ENCODE peak calls at places on chromosomes 5 and 9, in seven cellular contexts. One of them, this sample, is unnamed.

GRCh38 chr5:148817606-148818005 is 8.8 kb upstream of the ADRB2 start:
- DNase-seq in AML-193: no peak
- DNase-seq in activated naive CD4-positive, alpha-beta T cell treated with Interleukin-2 at 50 U/mL for 16 hours: no peak
- DNase-seq in stimulated activated CD4-positive, alpha-beta T cell treated with anti-CD3 and anti-CD28 coated beads, Interleukin-4, amount 100 ng/mL, for 48 hours: no peak
- DNase-seq in kidney: no peak
- DNase-seq in HFFc6: no peak
- DNase-seq in amniotic epithelial cell: no peak
- DNase-seq in this sample: no peak

GRCh38 chr5:141476132-141476909 is 555 bp downstream of the PCDHGC3 start:
- DNase-seq in AML-193: no peak
- DNase-seq in activated naive CD4-positive, alpha-beta T cell treated with Interleukin-2 at 50 U/mL for 16 hours: no peak
- DNase-seq in stimulated activated CD4-positive, alpha-beta T cell treated with anti-CD3 and anti-CD28 coated beads, Interleukin-4, amount 100 ng/mL, for 48 hours: no peak
- DNase-seq in kidney: peak; percentile 84
- DNase-seq in HFFc6: peak; percentile 76
- DNase-seq in amniotic epithelial cell: peak; percentile 73
- DNase-seq in this sample: peak; percentile 22

GRCh38 chr9:136671646-136672430 is 9.1 kb downstream of the EGFL7 start:
- DNase-seq in AML-193: peak; percentile 34
- DNase-seq in activated naive CD4-positive, alpha-beta T cell treated with Interleukin-2 at 50 U/mL for 16 hours: peak; percentile 54
- DNase-seq in stimulated activated CD4-positive, alpha-beta T cell treated with anti-CD3 and anti-CD28 coated beads, Interleukin-4, amount 100 ng/mL, for 48 hours: peak; percentile 45
- DNase-seq in kidney: no peak
- DNase-seq in HFFc6: no peak
- DNase-seq in amniotic epithelial cell: no peak
- DNase-seq in this sample: no peak

GRCh38 chr9:137115394-137116026 is 977 bp upstream of the DPP7 start:
- DNase-seq in AML-193: no peak
- DNase-seq in activated naive CD4-positive, alpha-beta T cell treated with Interleukin-2 at 50 U/mL for 16 hours: no peak
- DNase-seq in stimulated activated CD4-positive, alpha-beta T cell treated with anti-CD3 and anti-CD28 coated beads, Interleukin-4, amount 100 ng/mL, for 48 hours: no peak
- DNase-seq in kidney: no peak
- DNase-seq in HFFc6: no peak
- DNase-seq in amniotic epithelial cell: no peak
- DNase-seq in this sample: no peak

GRCh38 chr9:81826541-81826906 is 101.7 kb upstream of the SPATA31D4 start:
- DNase-seq in AML-193: no peak
- DNase-seq in activated naive CD4-positive, alpha-beta T cell treated with Interleukin-2 at 50 U/mL for 16 hours: no peak
- DNase-seq in stimulated activated CD4-positive, alpha-beta T cell treated with anti-CD3 and anti-CD28 coated beads, Interleukin-4, amount 100 ng/mL, for 48 hours: no peak
- DNase-seq in kidney: no peak
- DNase-seq in HFFc6: no peak
- DNase-seq in amniotic epithelial cell: no peak
- DNase-seq in this sample: no peak

GRCh38 chr9:111601237-111602018 is 2.0 kb upstream of the PTGR1 start:
- DNase-seq in AML-193: no peak
- DNase-seq in activated naive CD4-positive, alpha-beta T cell treated with Interleukin-2 at 50 U/mL for 16 hours: no peak
- DNase-seq in stimulated activated CD4-positive, alpha-beta T cell treated with anti-CD3 and anti-CD28 coated beads, Interleukin-4, amount 100 ng/mL, for 48 hours: no peak
- DNase-seq in kidney: no peak
- DNase-seq in HFFc6: peak; percentile 55
- DNase-seq in amniotic epithelial cell: peak; percentile 75
- DNase-seq in this sample: no peak

GRCh38 chr5:30809907-30810306 is 383.6 kb upstream of the CDH6 start:
- DNase-seq in AML-193: no peak
- DNase-seq in activated naive CD4-positive, alpha-beta T cell treated with Interleukin-2 at 50 U/mL for 16 hours: no peak
- DNase-seq in stimulated activated CD4-positive, alpha-beta T cell treated with anti-CD3 and anti-CD28 coated beads, Interleukin-4, amount 100 ng/mL, for 48 hours: no peak
- DNase-seq in kidney: no peak
- DNase-seq in HFFc6: no peak
- DNase-seq in amniotic epithelial cell: no peak
- DNase-seq in this sample: no peak

GRCh38 chr5:152380415-152381123 is 24.5 kb downstream of the NMUR2 start:
- DNase-seq in AML-193: no peak
- DNase-seq in activated naive CD4-positive, alpha-beta T cell treated with Interleukin-2 at 50 U/mL for 16 hours: no peak
- DNase-seq in stimulated activated CD4-positive, alpha-beta T cell treated with anti-CD3 and anti-CD28 coated beads, Interleukin-4, amount 100 ng/mL, for 48 hours: no peak
- DNase-seq in kidney: no peak
- DNase-seq in HFFc6: no peak
- DNase-seq in amniotic epithelial cell: no peak
- DNase-seq in this sample: no peak

GRCh38 chr5:157989296-157989695 is 130.4 kb upstream of the CLINT1 start:
- DNase-seq in AML-193: no peak
- DNase-seq in activated naive CD4-positive, alpha-beta T cell treated with Interleukin-2 at 50 U/mL for 16 hours: no peak
- DNase-seq in stimulated activated CD4-positive, alpha-beta T cell treated with anti-CD3 and anti-CD28 coated beads, Interleukin-4, amount 100 ng/mL, for 48 hours: no peak
- DNase-seq in kidney: no peak
- DNase-seq in HFFc6: peak; percentile 3
- DNase-seq in amniotic epithelial cell: peak; percentile 12
- DNase-seq in this sample: no peak

GRCh38 chr5:100797863-100798262 is 105.2 kb downstream of the ST8SIA4 start:
- DNase-seq in AML-193: no peak
- DNase-seq in activated naive CD4-positive, alpha-beta T cell treated with Interleukin-2 at 50 U/mL for 16 hours: no peak
- DNase-seq in stimulated activated CD4-positive, alpha-beta T cell treated with anti-CD3 and anti-CD28 coated beads, Interleukin-4, amount 100 ng/mL, for 48 hours: no peak
- DNase-seq in kidney: no peak
- DNase-seq in HFFc6: peak; percentile 5
- DNase-seq in amniotic epithelial cell: peak; percentile 26
- DNase-seq in this sample: no peak